ENCODE peak calls at places on chromosomes 7 and 10, in six cellular contexts. One of them, this sample, is unnamed.

GRCh38 chr7:36469236-36469635 is 79.6 kb downstream of the ANLN start:
- DNase-seq in mucosa of descending colon: no peak
- DNase-seq in fibroblast of the aortic adventitia: peak
- DNase-seq in HepG2: no peak
- DNase-seq in tibial artery: no peak
- DNase-seq in stomach: no peak
- DNase-seq in this sample: no peak

GRCh38 chr10:35391954-35392262 is 55.6 kb downstream of the CCNY start:
- DNase-seq in fibroblast of the aortic adventitia: no peak
- DNase-seq in stomach: no peak
- DNase-seq in tibial artery: no peak
- DNase-seq in mucosa of descending colon: no peak
- DNase-seq in HepG2: no peak
- DNase-seq in this sample: no peak

GRCh38 chr10:35716776-35717175 is 74.7 kb upstream of the FZD8 start:
- DNase-seq in stomach: no peak
- DNase-seq in mucosa of descending colon: no peak
- DNase-seq in fibroblast of the aortic adventitia: no peak
- DNase-seq in HepG2: no peak
- DNase-seq in tibial artery: no peak
- DNase-seq in this sample: no peak

GRCh38 chr10:129521161-129522025 is 54.4 kb downstream of the MGMT start:
- DNase-seq in HepG2: no peak
- DNase-seq in tibial artery: no peak
- DNase-seq in stomach: no peak
- DNase-seq in fibroblast of the aortic adventitia: no peak
- DNase-seq in mucosa of descending colon: no peak
- DNase-seq in this sample: no peak

GRCh38 chr7:158828343-158829020 is 827 bp downstream of the ESYT2 start:
- DNase-seq in tibial artery: peak
- DNase-seq in fibroblast of the aortic adventitia: no peak
- DNase-seq in mucosa of descending colon: peak
- DNase-seq in stomach: peak
- DNase-seq in HepG2: no peak
- DNase-seq in this sample: no peak

GRCh38 chr10:19331164-19331563 is 282.6 kb downstream of the MALRD1 start:
- DNase-seq in stomach: no peak
- DNase-seq in HepG2: no peak
- DNase-seq in tibial artery: no peak
- DNase-seq in fibroblast of the aortic adventitia: no peak
- DNase-seq in mucosa of descending colon: no peak
- DNase-seq in this sample: no peak

GRCh38 chr10:132355754-132356153 is 23.8 kb downstream of the LRRC27 start:
- DNase-seq in HepG2: no peak
- DNase-seq in fibroblast of the aortic adventitia: no peak
- DNase-seq in mucosa of descending colon: peak
- DNase-seq in tibial artery: peak
- DNase-seq in stomach: no peak
- DNase-seq in this sample: no peak

GRCh38 chr10:114550756-114551290 is 107.3 kb downstream of the ABLIM1 start:
- DNase-seq in tibial artery: no peak
- DNase-seq in mucosa of descending colon: no peak
- DNase-seq in stomach: no peak
- DNase-seq in fibroblast of the aortic adventitia: peak
- DNase-seq in HepG2: peak
- DNase-seq in this sample: no peak

GRCh38 chr7:132709971-132710567 is 133.8 kb upstream of the PLXNA4 start:
- DNase-seq in mucosa of descending colon: no peak
- DNase-seq in fibroblast of the aortic adventitia: peak
- DNase-seq in tibial artery: no peak
- DNase-seq in stomach: peak
- DNase-seq in HepG2: peak
- DNase-seq in this sample: peak

GRCh38 chr10:79299397-79300370 is 47.6 kb upstream of the PPIF start:
- DNase-seq in HepG2: no peak
- DNase-seq in stomach: no peak
- DNase-seq in mucosa of descending colon: no peak
- DNase-seq in tibial artery: peak
- DNase-seq in fibroblast of the aortic adventitia: peak
- DNase-seq in this sample: no peak

GRCh38 chr7:127417346-127417745 is 24.8 kb upstream of the ZNF800 start:
- DNase-seq in stomach: no peak
- DNase-seq in HepG2: no peak
- DNase-seq in tibial artery: no peak
- DNase-seq in fibroblast of the aortic adventitia: no peak
- DNase-seq in mucosa of descending colon: no peak
- DNase-seq in this sample: no peak

GRCh38 chr10:58743466-58744115 is 230.9 kb downstream of the BICC1 start:
- DNase-seq in HepG2: no peak
- DNase-seq in fibroblast of the aortic adventitia: peak
- DNase-seq in mucosa of descending colon: no peak
- DNase-seq in stomach: no peak
- DNase-seq in tibial artery: no peak
- DNase-seq in this sample: no peak

GRCh38 chr7:157805716-157806115 is 468.9 kb downstream of the DNAJB6 start:
- DNase-seq in tibial artery: no peak
- DNase-seq in HepG2: no peak
- DNase-seq in mucosa of descending colon: peak
- DNase-seq in fibroblast of the aortic adventitia: no peak
- DNase-seq in stomach: no peak
- DNase-seq in this sample: no peak

GRCh38 chr7:47266131-47266706 is 315.7 kb downstream of the TNS3 start:
- DNase-seq in tibial artery: peak
- DNase-seq in HepG2: peak
- DNase-seq in stomach: peak
- DNase-seq in fibroblast of the aortic adventitia: peak
- DNase-seq in mucosa of descending colon: no peak
- DNase-seq in this sample: peak

GRCh38 chr7:69467826-69468225 is 130.4 kb upstream of the AUTS2 start:
- DNase-seq in stomach: no peak
- DNase-seq in fibroblast of the aortic adventitia: no peak
- DNase-seq in mucosa of descending colon: no peak
- DNase-seq in HepG2: no peak
- DNase-seq in tibial artery: no peak
- DNase-seq in this sample: no peak
- TF ChIP-seq CTCF in stomach: no peak
- TF ChIP-seq CTCF in fibroblast of the aortic adventitia: no peak
- TF ChIP-seq CTCF in mucosa of descending colon: no peak
- TF ChIP-seq CTCF in HepG2: no peak
- TF ChIP-seq CTCF in tibial artery: no peak
- TF ChIP-seq CTCF in this sample: no peak

DNA sequence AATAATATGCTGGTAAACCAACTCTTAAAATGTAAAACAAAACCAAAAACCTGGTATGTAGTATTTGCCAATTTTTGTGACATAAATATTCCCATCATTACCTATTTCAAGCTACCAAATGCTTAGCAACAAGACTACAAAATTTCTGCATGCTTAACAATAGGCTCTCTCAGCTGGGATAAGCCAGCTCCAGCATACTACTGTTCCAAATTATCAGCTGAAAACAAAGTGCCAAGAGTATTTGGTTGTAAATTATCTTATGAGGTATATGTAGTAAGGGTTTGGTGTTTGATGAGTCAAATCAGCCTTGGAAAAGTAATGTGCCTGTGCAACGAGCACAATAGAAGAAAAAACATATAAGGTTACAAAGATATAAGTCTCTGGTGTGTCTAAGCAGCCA is 263.2 kb downstream of the HGF start:
- DNase-seq in HepG2: no peak
- DNase-seq in fibroblast of the aortic adventitia: peak
- DNase-seq in mucosa of descending colon: no peak
- DNase-seq in stomach: no peak
- DNase-seq in tibial artery: no peak
- DNase-seq in this sample: no peak
- H3K4me3 ChIP-seq in HepG2: no peak
- H3K4me3 ChIP-seq in fibroblast of the aortic adventitia: no peak
- H3K4me3 ChIP-seq in mucosa of descending colon: no peak
- H3K4me3 ChIP-seq in stomach: no peak
- H3K4me3 ChIP-seq in tibial artery: no peak
- H3K4me3 ChIP-seq in this sample: no peak

DNA sequence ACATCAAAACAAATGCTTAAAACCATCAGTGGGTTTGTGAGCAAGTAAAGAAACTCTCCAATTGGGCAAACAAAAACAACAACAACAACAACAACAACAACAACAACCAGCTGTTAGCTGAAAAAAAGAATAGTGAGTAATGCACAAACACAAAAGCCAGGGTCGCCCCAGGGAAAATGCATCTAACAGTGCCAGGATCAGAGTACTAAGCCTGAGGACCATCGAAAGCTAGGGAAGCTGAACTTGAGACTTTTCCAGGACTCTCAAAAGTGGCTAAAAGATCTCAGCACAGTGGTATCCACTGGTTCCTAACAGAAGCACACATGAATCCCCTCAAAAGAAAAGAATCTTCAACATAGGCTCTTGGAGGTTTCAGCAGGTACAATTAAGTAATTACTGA is 83.3 kb downstream of the CPXM2 start:
- DNase-seq in fibroblast of the aortic adventitia: peak
- DNase-seq in tibial artery: no peak
- DNase-seq in mucosa of descending colon: no peak
- DNase-seq in stomach: no peak
- DNase-seq in HepG2: no peak
- DNase-seq in this sample: no peak
- TF ChIP-seq CTCF in fibroblast of the aortic adventitia: no peak
- TF ChIP-seq CTCF in tibial artery: no peak
- TF ChIP-seq CTCF in mucosa of descending colon: no peak
- TF ChIP-seq CTCF in stomach: no peak
- TF ChIP-seq CTCF in HepG2: no peak
- TF ChIP-seq CTCF in this sample: no peak

GRCh38 chr7:74519395-74519794 is 65.7 kb downstream of the GTF2IRD1 start:
- DNase-seq in mucosa of descending colon: no peak
- DNase-seq in HepG2: no peak
- DNase-seq in stomach: no peak
- DNase-seq in tibial artery: no peak
- DNase-seq in fibroblast of the aortic adventitia: no peak
- DNase-seq in this sample: no peak
- H3K4me3 ChIP-seq in mucosa of descending colon: no peak
- H3K4me3 ChIP-seq in HepG2: no peak
- H3K4me3 ChIP-seq in stomach: no peak
- H3K4me3 ChIP-seq in tibial artery: no peak
- H3K4me3 ChIP-seq in fibroblast of the aortic adventitia: no peak
- H3K4me3 ChIP-seq in this sample: no peak